ENCODE peak calls at places on chromosomes 13 and 19, in six cellular contexts. C, Z, G, S, P and Y are unnamed samples.

GRCh38 chr19:35963514-35963913 is 27.3 kb downstream of the LRFN3 start:
- DNase-seq in C (peak), Z (no peak), S (no peak), P (no peak), G (peak), Y (peak)

GRCh38 chr13:24745861-24746617 is 17.9 kb upstream of the RNF17 start:
- DNase-seq in S (no peak), P (no peak), Z (no peak), C (no peak), G (no peak), Y (no peak)

GRCh38 chr19:14383898-14384669 is 2.8 kb downstream of the ADGRE5 start:
- DNase-seq in S (no peak), C (no peak), Z (no peak), G (peak), P (no peak), Y (no peak)

GRCh38 chr13:94178625-94179244 is 300.7 kb downstream of the DCT start:
- DNase-seq in C (peak), P (no peak), S (no peak), Z (no peak), G (no peak), Y (no peak)

GRCh38 chr13:99941086-99941485 is 30.5 kb downstream of the ZIC5 start:
- DNase-seq in P (no peak), Z (no peak), S (no peak), C (peak), G (no peak), Y (no peak)

GRCh38 chr19:39765091-39766076 is 13.3 kb upstream of the LEUTX start:
- DNase-seq in S (no peak), Z (peak), P (peak), G (peak), C (peak), Y (peak)

GRCh38 chr19:32638625-32639024 is 36.4 kb downstream of the ANKRD27 start:
- DNase-seq in S (no peak), Z (no peak), P (no peak), G (no peak), C (no peak), Y (no peak)

GRCh38 chr13:91154553-91154952 is 192.9 kb upstream of the MIR17HG start:
- DNase-seq in Z (no peak), G (no peak), P (no peak), S (no peak), C (no peak), Y (no peak)

GRCh38 chr19:13762635-13763235 is 1.6 kb upstream of the MRI1 start:
- DNase-seq in P (no peak), G (no peak), C (no peak), S (no peak), Z (no peak), Y (no peak)

GRCh38 chr19:35061583-35062373 is 20.3 kb downstream of the HPN start:
- DNase-seq in C (no peak), Z (no peak), G (no peak), P (no peak), S (no peak), Y (no peak)

GRCh38 chr13:80196756-80197155 is 144.2 kb downstream of the SPRY2 start:
- DNase-seq in Z (no peak), S (no peak), P (no peak), C (no peak), G (no peak), Y (no peak)

GRCh38 chr19:3366761-3367571 is 583 bp downstream of the NFIC start:
- DNase-seq in Z (no peak), S (no peak), C (no peak), G (peak), P (no peak), Y (no peak)

GRCh38 chr19:48746738-48747575 is at the start of gene IZUMO1:
- DNase-seq in Z (no peak), P (peak), G (peak), S (no peak), C (no peak), Y (peak)

GRCh38 chr19:55069137-55069858 is 6.3 kb upstream of the RDH13 start:
- DNase-seq in C (no peak), Z (no peak), P (no peak), S (no peak), G (peak), Y (no peak)

GRCh38 chr19:23762884-23763711 is 4.4 kb upstream of the ZNF681 start:
- DNase-seq in P (no peak), C (no peak), S (peak), Z (peak), G (peak), Y (no peak)

GRCh38 chr19:35522745-35523327 is 5.3 kb downstream of the SBSN start:
- DNase-seq in P (no peak), Z (no peak), C (no peak), S (no peak), G (no peak), Y (no peak)

GRCh38 chr13:30908416-30908980 is 2.4 kb downstream of the MEDAG start:
- DNase-seq in P (no peak), S (no peak), Z (no peak), G (no peak), C (no peak), Y (no peak)

GRCh38 chr19:4524808-4525562 is 6.7 kb upstream of the PLIN4 start:
- DNase-seq in P (peak), G (peak), S (no peak), Z (no peak), C (no peak), Y (peak)
- TF ChIP-seq ZNF274 in P (no peak), G (no peak), S (no peak), Z (no peak), C (no peak), Y (no peak)

GRCh38 chr19:16824658-16825311 is 4.4 kb upstream of the SIN3B start:
- DNase-seq in G (no peak), S (no peak), Z (no peak), C (no peak), P (no peak), Y (no peak)
- TF ChIP-seq ZNF274 in G (no peak), S (no peak), Z (no peak), C (no peak), P (no peak), Y (no peak)

GRCh38 chr13:29850213-29850898 is at the start of gene UBL3:
- DNase-seq in S (peak), Z (peak), P (peak), G (peak), C (peak), Y (peak)

GRCh38 chr13:29847501-29847983 is 2.9 kb downstream of the UBL3 start:
- DNase-seq in S (no peak), Z (no peak), P (no peak), G (no peak), C (peak), Y (no peak)

GRCh38 chr13:29846475-29847256 is 3.8 kb downstream of the UBL3 start:
- DNase-seq in P (no peak), Z (no peak), G (no peak), C (no peak), S (no peak), Y (no peak)

GRCh38 chr13:29849731-29850212 is 645 bp downstream of the UBL3 start:
- DNase-seq in C (peak), P (no peak), G (peak), Z (no peak), S (no peak), Y (no peak)

GRCh38 chr13:29849071-29849541 is 1.3 kb downstream of the UBL3 start:
- DNase-seq in C (peak), S (no peak), P (no peak), G (no peak), Z (no peak), Y (no peak)
- TF ChIP-seq ZNF274 in C (no peak), S (no peak), P (no peak), G (no peak), Z (no peak), Y (no peak)

GRCh38 chr19:45103625-45104319 is 10.8 kb downstream of the PPP1R37 start:
- DNase-seq in P (no peak), C (peak), S (no peak), Z (no peak), G (no peak), Y (no peak)

GRCh38 chr19:45103200-45103624 is 10.2 kb downstream of the PPP1R37 start:
- DNase-seq in S (no peak), G (no peak), Z (no peak), C (no peak), P (no peak), Y (no peak)

GRCh38 chr19:45110811-45111210 is 17.8 kb downstream of the PPP1R37 start:
- DNase-seq in G (no peak), S (peak), Z (no peak), C (no peak), P (no peak), Y (no peak)

GRCh38 chr19:45104658-45105384 is 11.8 kb downstream of the PPP1R37 start:
- DNase-seq in C (no peak), S (no peak), Z (no peak), G (no peak), P (no peak), Y (no peak)

DNA sequence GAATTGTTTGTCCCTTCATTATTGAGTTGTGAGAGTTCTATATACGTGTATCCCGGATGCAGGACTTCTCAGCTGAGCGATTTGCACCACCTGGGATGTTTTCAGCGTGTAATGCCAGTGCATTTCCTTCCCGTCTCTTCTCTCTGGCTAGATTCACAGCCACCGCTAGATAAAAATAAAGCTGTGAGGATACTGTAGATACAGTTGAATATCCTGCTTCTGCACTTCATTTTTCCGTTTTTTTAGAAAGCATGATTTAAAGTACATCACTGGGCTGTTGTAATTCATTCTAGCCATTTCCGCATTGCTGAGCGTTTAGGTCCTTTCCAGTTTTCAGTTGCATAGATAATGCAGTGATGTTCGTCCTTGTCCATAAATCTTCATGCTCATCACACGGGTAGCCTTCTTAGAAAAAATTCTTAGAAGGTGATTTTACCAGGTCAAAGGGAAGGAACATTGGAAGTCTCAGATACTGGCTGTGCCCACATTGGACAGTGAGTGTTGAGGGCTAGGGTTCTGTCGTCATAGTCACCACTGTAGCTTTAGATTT is 14.7 kb downstream of the PPP1R37 start:
- DNase-seq in C (no peak), Z (no peak), P (no peak), G (no peak), S (no peak), Y (no peak)
- TF ChIP-seq ZNF274 in C (no peak), Z (no peak), P (no peak), G (no peak), S (no peak), Y (no peak)

GRCh38 chr13:114109646-114110045 is 22.8 kb downstream of the RASA3 start:
- DNase-seq in G (no peak), P (no peak), C (no peak), S (no peak), Z (no peak), Y (no peak)
- TF ChIP-seq ZNF274 in G (no peak), P (no peak), C (no peak), S (no peak), Z (no peak), Y (no peak)

DNA sequence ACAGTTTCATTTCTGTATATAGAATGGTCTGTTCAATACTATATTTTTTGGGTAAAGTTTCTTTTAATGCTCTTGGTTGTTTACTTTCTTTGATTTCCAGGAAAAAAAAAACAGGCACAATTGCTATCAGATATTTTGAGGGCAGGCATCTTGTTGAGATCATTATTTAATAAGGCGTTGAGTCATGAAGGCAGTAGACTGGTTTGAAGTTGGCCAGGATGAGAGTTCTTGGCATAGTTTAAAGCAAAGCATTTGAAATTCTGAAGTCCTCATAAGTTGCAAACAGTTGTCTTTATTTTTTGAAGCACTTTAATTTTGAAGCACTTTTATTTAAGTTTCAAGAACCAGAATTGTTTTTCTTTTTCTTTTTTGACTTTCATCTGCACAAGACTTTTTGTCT is 2.6 kb upstream of the ZNF175 start:
- DNase-seq in S (no peak), C (no peak), P (no peak), Z (no peak), G (no peak), Y (no peak)
- TF ChIP-seq ZNF274 in S (no peak), C (no peak), P (no peak), Z (no peak), G (no peak), Y (no peak)

GRCh38 chr19:16069813-16070365 is 6.4 kb upstream of the TPM4 start:
- DNase-seq in G (no peak), Z (no peak), C (no peak), S (no peak), P (no peak), Y (no peak)

GRCh38 chr19:16064209-16064889 is 11.9 kb upstream of the TPM4 start:
- DNase-seq in G (no peak), P (no peak), S (no peak), Z (no peak), C (no peak), Y (no peak)

GRCh38 chr19:16066611-16067104 is 9.6 kb upstream of the TPM4 start:
- DNase-seq in C (peak), Z (no peak), S (no peak), G (peak), P (peak), Y (no peak)

GRCh38 chr19:16068696-16069259 is 7.5 kb upstream of the TPM4 start:
- DNase-seq in Z (no peak), G (no peak), C (no peak), P (no peak), S (no peak), Y (no peak)

DNA sequence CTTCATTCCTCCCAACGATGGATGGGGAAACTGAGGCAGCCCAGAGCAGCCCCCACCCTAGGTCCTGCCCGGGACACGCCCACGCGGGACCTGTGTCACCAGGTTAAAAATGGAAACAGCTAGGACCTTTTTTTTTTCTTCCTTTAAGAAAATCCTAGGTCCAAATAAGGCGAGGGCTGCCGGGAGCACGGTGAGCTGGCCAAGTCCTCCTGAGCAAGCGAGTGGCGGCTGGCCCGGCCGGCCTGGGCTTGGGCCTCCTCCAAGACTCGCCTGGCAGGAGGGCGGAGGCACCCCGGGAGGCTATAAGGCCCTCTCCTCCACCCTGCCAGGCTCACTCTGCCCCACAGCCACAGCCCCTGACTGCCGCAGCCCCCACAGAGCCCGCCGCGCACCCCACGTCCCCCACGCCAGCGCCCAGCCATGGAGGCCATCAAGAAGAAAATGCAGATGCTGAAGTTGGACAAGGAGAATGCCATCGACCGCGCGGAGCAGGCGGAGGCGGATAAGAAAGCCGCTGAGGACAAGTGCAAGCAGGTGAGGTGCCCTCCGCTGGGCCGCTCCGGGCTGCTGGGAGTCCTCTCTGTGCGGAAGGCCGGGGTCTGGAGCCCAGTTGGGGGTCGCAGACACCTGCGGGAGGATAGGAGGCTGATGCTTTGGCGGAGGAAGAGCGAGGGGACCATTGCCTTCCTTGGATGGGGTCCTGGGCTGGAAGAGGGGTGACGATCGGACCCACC is 8.9 kb upstream of the TPM4 start:
- DNase-seq in S (no peak), P (peak), C (no peak), Z (no peak), G (no peak), Y (no peak)
- TF ChIP-seq ZNF274 in S (no peak), P (no peak), C (no peak), Z (no peak), G (no peak), Y (no peak)